ENCODE peak calls at places on chromosomes 2 and 18, in four cellular contexts. E, C, P and V are unnamed samples.

GRCh38 chr2:105883911-105884694 is 139.4 kb downstream of the NCK2 start:
- DNase-seq in E (no peak), P (no peak), C (no peak), V (no peak)

GRCh38 chr2:25960920-25961319 is 21.4 kb downstream of the KIF3C start:
- DNase-seq in C (no peak), E (no peak), P (no peak), V (peak; percentile 95)

GRCh38 chr2:197599285-197599965 is 76.0 kb downstream of the RFTN2 start:
- DNase-seq in C (peak; percentile 69), E (peak; percentile 33), P (peak; percentile 14), V (peak; percentile 9)

GRCh38 chr2:158723921-158724802 is 71.0 kb upstream of the DAPL1 start:
- DNase-seq in P (peak; percentile 75), C (peak; percentile 63), E (peak; percentile 10), V (no peak)

GRCh38 chr2:64595397-64596160 is 58.1 kb downstream of the SERTAD2 start:
- DNase-seq in C (peak; percentile 40), E (no peak), P (no peak), V (no peak)

GRCh38 chr2:60821587-60822302 is 59.6 kb upstream of the REL start:
- DNase-seq in C (no peak), P (no peak), E (no peak), V (no peak)

GRCh38 chr2:160918909-160919503 is 241.2 kb upstream of the TANK start:
- DNase-seq in C (peak; percentile 37), P (no peak), E (peak; percentile 58), V (peak; percentile 68)

GRCh38 chr2:15363142-15363541 is 198.0 kb downstream of the NBAS start:
- DNase-seq in E (no peak), P (no peak), C (peak; percentile 17), V (no peak)

GRCh38 chr2:172246649-172247048 is 143.9 kb upstream of the DLX2 start:
- DNase-seq in E (no peak), P (no peak), C (peak; percentile 49), V (peak; percentile 53)

GRCh38 chr2:136917281-136917680 is 151.9 kb downstream of the THSD7B start:
- DNase-seq in P (no peak), C (no peak), E (peak; percentile 13), V (peak; percentile 18)

GRCh38 chr2:79860233-79861058 is 347.6 kb downstream of the CTNNA2 start:
- DNase-seq in C (peak; percentile 53), E (no peak), P (peak; percentile 10), V (no peak)

GRCh38 chr2:120441744-120442471 is 96.0 kb downstream of the INHBB start:
- DNase-seq in C (peak; percentile 77), P (no peak), E (no peak), V (no peak)

GRCh38 chr2:104734937-104735586 is 118.9 kb upstream of the POU3F3 start:
- DNase-seq in P (no peak), E (no peak), C (no peak), V (no peak)

GRCh38 chr2:11870584-11870983 is 124.2 kb downstream of the LPIN1 start:
- DNase-seq in E (no peak), P (no peak), C (no peak), V (no peak)

GRCh38 chr2:239264838-239265651 is 135.8 kb downstream of the HDAC4 start:
- DNase-seq in C (no peak), P (peak; percentile 56), E (no peak), V (no peak)

GRCh38 chr2:19876751-19877150 is 25.0 kb downstream of the TTC32 start:
- DNase-seq in C (no peak), E (no peak), P (no peak), V (no peak)

GRCh38 chr2:43441195-43441594 is 154.6 kb downstream of the THADA start:
- DNase-seq in P (no peak), C (no peak), E (no peak), V (no peak)

GRCh38 chr2:2021995-2022394 is 277.7 kb upstream of the PXDN start:
- DNase-seq in C (no peak), E (no peak), P (no peak), V (no peak)

GRCh38 chr18:75052475-75052874 is 156.5 kb downstream of the PTGR3 start:
- DNase-seq in E (no peak), C (no peak), P (no peak), V (no peak)

GRCh38 chr2:100339823-100340222 is 17.5 kb upstream of the LONRF2 start:
- DNase-seq in C (no peak), P (no peak), E (no peak), V (no peak)

GRCh38 chr2:190477563-190478454 is 56.7 kb downstream of the NEMP2 start:
- DNase-seq in C (no peak), E (no peak), P (no peak), V (no peak)

GRCh38 chr2:98623657-98624056 is 15.3 kb downstream of the UNC50 start:
- DNase-seq in E (no peak), P (no peak), C (no peak), V (peak; percentile 74)

GRCh38 chr18:32093523-32093922 is 1.8 kb downstream of the RNF138 start:
- DNase-seq in P (peak; percentile 23), C (peak; percentile 29), E (no peak), V (no peak)

GRCh38 chr2:113275556-113276215 is 3.0 kb downstream of the PAX8 start:
- DNase-seq in E (no peak), C (no peak), P (no peak), V (no peak)

GRCh38 chr2:37842732-37843353 is 82.2 kb upstream of the RMDN2 start:
- DNase-seq in P (no peak), C (no peak), E (no peak), V (no peak)

GRCh38 chr2:64404743-64405142 is 49.2 kb upstream of the LGALSL start:
- DNase-seq in P (peak; percentile 57), E (no peak), C (peak; percentile 31), V (no peak)

GRCh38 chr2:146241023-146241422 is 1603.8 kb upstream of the ACVR2A start:
- DNase-seq in P (no peak), E (no peak), C (no peak), V (no peak)

GRCh38 chr2:237701033-237701858 is 73.9 kb downstream of the LRRFIP1 start:
- DNase-seq in E (no peak), C (no peak), P (no peak), V (no peak)

GRCh38 chr18:11842562-11842961 is 8.7 kb upstream of the CHMP1B start:
- DNase-seq in E (no peak), P (no peak), C (no peak), V (no peak)

GRCh38 chr2:83742117-83742782 is 716.8 kb downstream of the SUCLG1 start:
- DNase-seq in P (no peak), E (no peak), C (no peak), V (peak; percentile 10)

GRCh38 chr2:60512641-60513040 is 40.8 kb downstream of the BCL11A start:
- DNase-seq in P (no peak), C (no peak), E (no peak), V (no peak)

GRCh38 chr18:12312936-12313335 is 4.9 kb downstream of the TUBB6 start:
- DNase-seq in C (no peak), E (no peak), P (no peak), V (no peak)

GRCh38 chr2:99776521-99777265 is 286.9 kb upstream of the REV1 start:
- DNase-seq in P (no peak), C (no peak), E (no peak), V (no peak)

GRCh38 chr2:239440511-239440959 is 39.7 kb upstream of the HDAC4 start:
- DNase-seq in E (no peak), C (peak; percentile 79), P (no peak), V (peak; percentile 4)

GRCh38 chr18:5073026-5073944 is 123.8 kb downstream of the AKAIN1 start:
- DNase-seq in C (peak; percentile 31), E (no peak), P (peak; percentile 47), V (peak; percentile 49)

DNA sequence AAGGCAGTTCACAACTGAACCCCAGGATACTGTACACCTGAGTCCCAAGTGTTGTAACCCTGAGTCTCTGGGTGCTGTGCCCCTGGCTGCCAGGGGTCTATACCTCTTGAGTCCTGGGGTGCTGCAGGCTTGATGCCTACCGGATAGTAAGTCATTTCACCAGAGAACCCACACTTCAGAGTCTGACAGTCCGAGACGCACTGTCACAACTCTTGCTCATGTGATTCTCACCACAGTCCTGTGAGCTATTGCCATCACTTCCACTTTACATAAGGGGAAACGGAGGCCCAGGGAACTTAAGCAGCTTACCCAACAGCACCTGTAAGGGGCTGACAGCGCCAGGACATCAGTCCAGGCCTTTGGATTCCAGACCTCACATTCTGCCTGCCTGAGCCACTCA is 180.8 kb upstream of the ID2 start:
- DNase-seq in P (no peak), E (no peak), C (no peak), V (no peak)
- TF ChIP-seq JUN in P (no peak), E (no peak), C (no peak), V (no peak)

GRCh38 chr2:17879137-17879912 is 858 bp downstream of the KCNS3 start:
- DNase-seq in E (peak; percentile 62), C (no peak), P (peak; percentile 45), V (peak; percentile 7)
- TF ChIP-seq POLR2A in E (no peak), C (no peak), P (no peak), V (no peak)

GRCh38 chr2:176093889-176094232 is 1.3 kb downstream of the HOXD13 start:
- DNase-seq in C (no peak), E (no peak), P (no peak), V (no peak)
- H3K79me2 ChIP-seq in C (no peaks in the 10 kb centered on the region), E (no peaks in the 10 kb centered on the region), P (no peaks in the 10 kb centered on the region), V (no peaks in the 10 kb centered on the region)

GRCh38 chr2:154392256-154392655 is 306.2 kb upstream of the KCNJ3 start:
- DNase-seq in P (no peak), E (no peak), C (no peak), V (no peak)

GRCh38 chr2:154391051-154391450 is 307.4 kb upstream of the KCNJ3 start:
- DNase-seq in C (no peak), P (no peak), E (no peak), V (no peak)

DNA sequence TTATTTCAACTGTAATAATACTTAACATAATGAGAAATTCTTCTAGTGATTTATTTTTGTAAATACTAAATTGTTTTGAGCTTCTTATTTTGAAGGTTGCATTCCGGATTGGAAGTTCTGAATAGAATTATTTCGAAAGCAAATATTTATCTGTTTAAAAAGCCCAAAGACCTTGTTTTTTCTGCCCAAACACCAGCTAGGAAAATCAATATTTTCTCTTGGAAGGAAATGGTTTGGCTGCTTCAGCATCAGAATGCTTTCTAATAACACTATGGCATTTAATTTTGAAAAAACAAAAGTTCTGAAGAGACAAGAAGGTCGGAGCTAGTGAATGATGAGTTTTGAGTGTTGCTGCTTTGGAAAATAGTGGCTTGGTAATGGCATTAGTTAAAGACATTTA is 303.9 kb upstream of the KCNJ3 start:
- DNase-seq in P (no peak), E (no peak), C (peak; percentile 9), V (no peak)
- TF ChIP-seq JUN in P (no peak), E (no peak), C (no peak), V (no peak)